ENCODE peak calls at places on chromosome 15, in eight cellular contexts. V is fibroblast of the aortic adventitia; M is WTC11; O is type B pancreatic cell; Q is MG63; E is stimulated activated CD4-positive, alpha-beta T cell treated with anti-CD3 and anti-CD28 coated beads, Interleukin-12 subunit alpha, Interleukin-12 subunit beta, amount 100 ng/mL, for 4 hours; R is NCI-H1436; Y is spleen. T is an unnamed sample.

GRCh38 chr15:41944313-41944940 is 27.9 kb downstream of the EHD4 start:
- DNase-seq in V (peak; percentile 91), M (no peak), O (no peak), Q (peak; percentile 82), E (no peak), R (no peak), Y (no peak), T (no peak)

GRCh38 chr15:25810631-25811077 is 52.5 kb downstream of the ATP10A start:
- DNase-seq in V (no peak), M (no peak), O (no peak), Q (no peak), E (no peak), R (no peak), Y (no peak), T (peak; percentile 53)

GRCh38 chr15:93030430-93031102 is 58.4 kb downstream of the RGMA start:
- DNase-seq in V (peak; percentile 76), M (peak; percentile 84), O (peak; percentile 74), Q (peak; percentile 55), E (peak; percentile 54), R (peak; percentile 57), Y (peak; percentile 87), T (peak; percentile 88)

GRCh38 chr15:91887321-91887720 is 33.8 kb downstream of the SLCO3A1 start:
- DNase-seq in V (no peak), M (no peak), O (no peak), Q (no peak), E (no peak), R (no peak), Y (no peak), T (no peak)

GRCh38 chr15:40600956-40601355 is 6.9 kb downstream of the KNL1 start:
- DNase-seq in V (no peak), M (no peak), O (no peak), Q (no peak), E (no peak), R (no peak), Y (no peak), T (no peak)

GRCh38 chr15:74275957-74276356 is 39.8 kb downstream of the CCDC33 start:
- DNase-seq in V (no peak), M (peak; percentile 34), O (no peak), Q (peak; percentile 11), E (no peak), R (peak; percentile 66), Y (no peak), T (no peak)

GRCh38 chr15:39323706-39324105 is 257.2 kb upstream of the THBS1 start:
- DNase-seq in V (no peak), M (no peak), O (no peak), Q (no peak), E (no peak), R (no peak), Y (no peak), T (no peak)

GRCh38 chr15:40755821-40756220 is 767 bp upstream of the RMDN3 start:
- DNase-seq in V (no peak), M (no peak), O (no peak), Q (no peak), E (no peak), R (peak; percentile 33), Y (peak; percentile 74), T (no peak)

GRCh38 chr15:67132276-67132675 is 66.9 kb downstream of the SMAD3 start:
- DNase-seq in V (no peak), M (no peak), O (no peak), Q (no peak), E (no peak), R (no peak), Y (no peak), T (no peak)

GRCh38 chr15:76208786-76209424 is 102.4 kb downstream of the ETFA start:
- DNase-seq in V (no peak), M (no peak), O (no peak), Q (no peak), E (no peak), R (no peak), Y (no peak), T (peak; percentile 75)

GRCh38 chr15:37837276-37837675 is 97.2 kb upstream of the TMCO5A start:
- DNase-seq in V (peak; percentile 74), M (no peak), O (no peak), Q (no peak), E (no peak), R (no peak), Y (no peak), T (no peak)

GRCh38 chr15:84727429-84727828 is 11.5 kb upstream of the SEC11A start:
- DNase-seq in V (no peak), M (no peak), O (no peak), Q (peak; percentile 9), E (no peak), R (no peak), Y (no peak), T (no peak)

GRCh38 chr15:79007066-79007465 is 62.2 kb upstream of the CTSH start:
- DNase-seq in V (peak; percentile 59), M (peak; percentile 86), O (no peak), Q (peak; percentile 62), E (no peak), R (no peak), Y (peak; percentile 59), T (no peak)

GRCh38 chr15:63928185-63928852 is 94.6 kb upstream of the HERC1 start:
- DNase-seq in V (no peak), M (no peak), O (no peak), Q (no peak), E (no peak), R (no peak), Y (no peak), T (no peak)

GRCh38 chr15:92763459-92763858 is 107.9 kb upstream of the FAM174B start:
- DNase-seq in V (no peak), M (no peak), O (no peak), Q (no peak), E (no peak), R (no peak), Y (no peak), T (no peak)

GRCh38 chr15:83980637-83981036 is 254.9 kb upstream of the GOLGA6L4 start:
- DNase-seq in V (no peak), M (no peak), O (no peak), Q (no peak), E (no peak), R (no peak), Y (no peak), T (no peak)

GRCh38 chr15:98452238-98452637 is 196.1 kb upstream of the IGF1R start:
- DNase-seq in V (no peak), M (no peak), O (no peak), Q (no peak), E (no peak), R (no peak), Y (no peak), T (no peak)

T was measured in osteocyte.